ENCODE peak calls at places on chromosomes 11 and 22, in nine cellular contexts. One of them, this sample, is unnamed.

GRCh38 chr22:39563571-39564428 is 6.8 kb upstream of the CACNA1I start:
- DNase-seq in right cardiac atrium: no peak
- DNase-seq in SHP77: no peak
- DNase-seq in astrocyte of the cerebellum: no peak
- DNase-seq in activated naive CD8-positive, alpha-beta T cell treated with anti-CD3 and anti-CD28 coated beads, Interleukin-2, amount 50 U/mL, for 24 hours: no peak
- DNase-seq in GM20000: no peak
- DNase-seq in memory B cell: no peak
- DNase-seq in epithelial cell of prostate: no peak
- DNase-seq in mammary epithelial cell: no peak
- DNase-seq in this sample: no peak

GRCh38 chr22:19422440-19423301 is 8.9 kb downstream of the HIRA start:
- DNase-seq in astrocyte of the cerebellum: no peak
- DNase-seq in GM20000: no peak
- DNase-seq in right cardiac atrium: no peak
- DNase-seq in epithelial cell of prostate: no peak
- DNase-seq in mammary epithelial cell: peak; percentile 6
- DNase-seq in memory B cell: no peak
- DNase-seq in SHP77: no peak
- DNase-seq in activated naive CD8-positive, alpha-beta T cell treated with anti-CD3 and anti-CD28 coated beads, Interleukin-2, amount 50 U/mL, for 24 hours: no peak
- DNase-seq in this sample: no peak

GRCh38 chr11:77411238-77411637 is 62.7 kb downstream of the PAK1 start:
- DNase-seq in epithelial cell of prostate: no peak
- DNase-seq in mammary epithelial cell: peak; percentile 20
- DNase-seq in right cardiac atrium: peak; percentile 22
- DNase-seq in activated naive CD8-positive, alpha-beta T cell treated with anti-CD3 and anti-CD28 coated beads, Interleukin-2, amount 50 U/mL, for 24 hours: peak; percentile 31
- DNase-seq in memory B cell: no peak
- DNase-seq in SHP77: no peak
- DNase-seq in GM20000: peak; percentile 41
- DNase-seq in astrocyte of the cerebellum: no peak
- DNase-seq in this sample: no peak

GRCh38 chr11:120511116-120511803 is at the start of gene GRIK4:
- DNase-seq in GM20000: peak; percentile 96
- DNase-seq in activated naive CD8-positive, alpha-beta T cell treated with anti-CD3 and anti-CD28 coated beads, Interleukin-2, amount 50 U/mL, for 24 hours: peak; percentile 85
- DNase-seq in epithelial cell of prostate: no peak
- DNase-seq in right cardiac atrium: peak; percentile 86
- DNase-seq in astrocyte of the cerebellum: peak; percentile 40
- DNase-seq in SHP77: peak; percentile 59
- DNase-seq in memory B cell: peak; percentile 90
- DNase-seq in mammary epithelial cell: peak; percentile 62
- DNase-seq in this sample: no peak

GRCh38 chr11:115238802-115239201 is 265.4 kb downstream of the CADM1 start:
- DNase-seq in GM20000: no peak
- DNase-seq in epithelial cell of prostate: no peak
- DNase-seq in SHP77: no peak
- DNase-seq in astrocyte of the cerebellum: no peak
- DNase-seq in mammary epithelial cell: no peak
- DNase-seq in memory B cell: no peak
- DNase-seq in right cardiac atrium: no peak
- DNase-seq in activated naive CD8-positive, alpha-beta T cell treated with anti-CD3 and anti-CD28 coated beads, Interleukin-2, amount 50 U/mL, for 24 hours: no peak
- DNase-seq in this sample: no peak

GRCh38 chr22:30649430-30650007 is 13.9 kb downstream of the SLC35E4 start:
- DNase-seq in right cardiac atrium: peak; percentile 82
- DNase-seq in epithelial cell of prostate: peak; percentile 65
- DNase-seq in astrocyte of the cerebellum: no peak
- DNase-seq in mammary epithelial cell: peak; percentile 84
- DNase-seq in SHP77: no peak
- DNase-seq in activated naive CD8-positive, alpha-beta T cell treated with anti-CD3 and anti-CD28 coated beads, Interleukin-2, amount 50 U/mL, for 24 hours: peak; percentile 87
- DNase-seq in memory B cell: no peak
- DNase-seq in GM20000: peak; percentile 87
- DNase-seq in this sample: no peak

GRCh38 chr11:69218271-69218682 is 62.5 kb downstream of the SMIM38 start:
- DNase-seq in epithelial cell of prostate: no peak
- DNase-seq in GM20000: no peak
- DNase-seq in right cardiac atrium: no peak
- DNase-seq in activated naive CD8-positive, alpha-beta T cell treated with anti-CD3 and anti-CD28 coated beads, Interleukin-2, amount 50 U/mL, for 24 hours: no peak
- DNase-seq in mammary epithelial cell: no peak
- DNase-seq in memory B cell: no peak
- DNase-seq in SHP77: no peak
- DNase-seq in astrocyte of the cerebellum: no peak
- DNase-seq in this sample: no peak

GRCh38 chr11:66277475-66278391 is at the start of gene CNIH2:
- DNase-seq in epithelial cell of prostate: no peak
- DNase-seq in GM20000: peak; percentile 82
- DNase-seq in memory B cell: peak; percentile 68
- DNase-seq in astrocyte of the cerebellum: no peak
- DNase-seq in mammary epithelial cell: no peak
- DNase-seq in activated naive CD8-positive, alpha-beta T cell treated with anti-CD3 and anti-CD28 coated beads, Interleukin-2, amount 50 U/mL, for 24 hours: peak; percentile 47
- DNase-seq in right cardiac atrium: no peak
- DNase-seq in SHP77: peak; percentile 47
- DNase-seq in this sample: no peak

GRCh38 chr11:71301046-71301857 is 48.9 kb upstream of the SHANK2 start:
- DNase-seq in memory B cell: no peak
- DNase-seq in epithelial cell of prostate: no peak
- DNase-seq in SHP77: no peak
- DNase-seq in GM20000: no peak
- DNase-seq in activated naive CD8-positive, alpha-beta T cell treated with anti-CD3 and anti-CD28 coated beads, Interleukin-2, amount 50 U/mL, for 24 hours: no peak
- DNase-seq in right cardiac atrium: no peak
- DNase-seq in mammary epithelial cell: no peak
- DNase-seq in astrocyte of the cerebellum: no peak
- DNase-seq in this sample: no peak

GRCh38 chr11:20840341-20840740 is 171.0 kb downstream of the NELL1 start:
- DNase-seq in GM20000: no peak
- DNase-seq in epithelial cell of prostate: no peak
- DNase-seq in activated naive CD8-positive, alpha-beta T cell treated with anti-CD3 and anti-CD28 coated beads, Interleukin-2, amount 50 U/mL, for 24 hours: no peak
- DNase-seq in right cardiac atrium: no peak
- DNase-seq in memory B cell: no peak
- DNase-seq in astrocyte of the cerebellum: no peak
- DNase-seq in SHP77: peak; percentile 13
- DNase-seq in mammary epithelial cell: no peak
- DNase-seq in this sample: no peak

GRCh38 chr22:33544707-33545106 is 375.6 kb downstream of the LARGE1 start:
- DNase-seq in right cardiac atrium: no peak
- DNase-seq in activated naive CD8-positive, alpha-beta T cell treated with anti-CD3 and anti-CD28 coated beads, Interleukin-2, amount 50 U/mL, for 24 hours: no peak
- DNase-seq in epithelial cell of prostate: no peak
- DNase-seq in mammary epithelial cell: no peak
- DNase-seq in SHP77: no peak
- DNase-seq in GM20000: no peak
- DNase-seq in memory B cell: no peak
- DNase-seq in astrocyte of the cerebellum: no peak
- DNase-seq in this sample: no peak

GRCh38 chr11:44711113-44711512 is 15.6 kb upstream of the TSPAN18 start:
- DNase-seq in activated naive CD8-positive, alpha-beta T cell treated with anti-CD3 and anti-CD28 coated beads, Interleukin-2, amount 50 U/mL, for 24 hours: no peak
- DNase-seq in memory B cell: no peak
- DNase-seq in epithelial cell of prostate: no peak
- DNase-seq in SHP77: no peak
- DNase-seq in astrocyte of the cerebellum: no peak
- DNase-seq in mammary epithelial cell: no peak
- DNase-seq in GM20000: no peak
- DNase-seq in right cardiac atrium: no peak
- DNase-seq in this sample: no peak

GRCh38 chr11:127962416-127962815 is 624.9 kb downstream of the ETS1 start:
- DNase-seq in GM20000: no peak
- DNase-seq in SHP77: no peak
- DNase-seq in right cardiac atrium: no peak
- DNase-seq in mammary epithelial cell: no peak
- DNase-seq in astrocyte of the cerebellum: no peak
- DNase-seq in activated naive CD8-positive, alpha-beta T cell treated with anti-CD3 and anti-CD28 coated beads, Interleukin-2, amount 50 U/mL, for 24 hours: no peak
- DNase-seq in epithelial cell of prostate: no peak
- DNase-seq in memory B cell: no peak
- DNase-seq in this sample: no peak

GRCh38 chr22:40595497-40596234 is 40.9 kb downstream of the MRTFA start:
- DNase-seq in memory B cell: no peak
- DNase-seq in GM20000: no peak
- DNase-seq in right cardiac atrium: no peak
- DNase-seq in activated naive CD8-positive, alpha-beta T cell treated with anti-CD3 and anti-CD28 coated beads, Interleukin-2, amount 50 U/mL, for 24 hours: no peak
- DNase-seq in astrocyte of the cerebellum: no peak
- DNase-seq in epithelial cell of prostate: no peak
- DNase-seq in SHP77: no peak
- DNase-seq in mammary epithelial cell: no peak
- DNase-seq in this sample: no peak

GRCh38 chr11:47352556-47352955 is at the start of gene MYBPC3:
- DNase-seq in mammary epithelial cell: no peak
- DNase-seq in SHP77: no peak
- DNase-seq in memory B cell: no peak
- DNase-seq in epithelial cell of prostate: no peak
- DNase-seq in GM20000: no peak
- DNase-seq in astrocyte of the cerebellum: no peak
- DNase-seq in right cardiac atrium: peak; percentile 41
- DNase-seq in activated naive CD8-positive, alpha-beta T cell treated with anti-CD3 and anti-CD28 coated beads, Interleukin-2, amount 50 U/mL, for 24 hours: no peak
- DNase-seq in this sample: no peak

GRCh38 chr22:22818861-22819855 is 68.5 kb upstream of the IGLL5 start:
- DNase-seq in SHP77: no peak
- DNase-seq in astrocyte of the cerebellum: no peak
- DNase-seq in mammary epithelial cell: no peak
- DNase-seq in memory B cell: no peak
- DNase-seq in GM20000: peak; percentile 62
- DNase-seq in epithelial cell of prostate: no peak
- DNase-seq in activated naive CD8-positive, alpha-beta T cell treated with anti-CD3 and anti-CD28 coated beads, Interleukin-2, amount 50 U/mL, for 24 hours: no peak
- DNase-seq in right cardiac atrium: no peak
- DNase-seq in this sample: no peak

GRCh38 chr22:25900880-25901279 is 158.9 kb downstream of the MYO18B start:
- DNase-seq in epithelial cell of prostate: no peak
- DNase-seq in mammary epithelial cell: no peak
- DNase-seq in GM20000: no peak
- DNase-seq in astrocyte of the cerebellum: no peak
- DNase-seq in activated naive CD8-positive, alpha-beta T cell treated with anti-CD3 and anti-CD28 coated beads, Interleukin-2, amount 50 U/mL, for 24 hours: no peak
- DNase-seq in right cardiac atrium: no peak
- DNase-seq in memory B cell: no peak
- DNase-seq in SHP77: no peak
- DNase-seq in this sample: no peak

GRCh38 chr11:11332141-11332710 is 20.8 kb downstream of the CSNK2A3 start:
- DNase-seq in SHP77: no peak
- DNase-seq in memory B cell: no peak
- DNase-seq in right cardiac atrium: no peak
- DNase-seq in activated naive CD8-positive, alpha-beta T cell treated with anti-CD3 and anti-CD28 coated beads, Interleukin-2, amount 50 U/mL, for 24 hours: no peak
- DNase-seq in mammary epithelial cell: peak; percentile 50
- DNase-seq in epithelial cell of prostate: no peak
- DNase-seq in GM20000: no peak
- DNase-seq in astrocyte of the cerebellum: no peak
- DNase-seq in this sample: no peak

This sample was measured in brain pericyte.